ENCODE peak calls at places on chromosomes 6 and 20, in ten cellular contexts. C is naive thymus-derived CD8-positive, alpha-beta T cell; T is fibroblast of pulmonary artery; Q is adrenal gland; K is activated naive CD4-positive, alpha-beta T cell treated with anti-CD3 and anti-CD28 coated beads for 36 hours; D is HuH-7.5; A is retina; F is fibroblast of lung; B is PC-3; H is NCI-H510A treated with DMSO at 0.1 percent for 48 hours. U is an unnamed sample.

GRCh38 chr20:61948586-61949362 is 116.9 kb downstream of the TAF4 start:
- DNase-seq in A (no peak), F (no peak), B (no peak), T (no peak), K (no peak), Q (peak; percentile 0), D (no peak), H (no peak), C (no peak), U (no peak)

GRCh38 chr6:144844596-144844995 is 559.5 kb downstream of the UTRN start:
- DNase-seq in D (no peak), B (no peak), C (no peak), F (no peak), A (no peak), Q (no peak), K (no peak), H (no peak), T (no peak), U (no peak)

GRCh38 chr6:146598785-146599405 is at the start of gene ADGB:
- DNase-seq in C (no peak), Q (peak; percentile 55), K (no peak), T (peak; percentile 59), D (peak; percentile 16), F (peak; percentile 51), B (peak; percentile 68), H (peak; percentile 20), A (peak; percentile 90), U (peak; percentile 57)

GRCh38 chr20:50169329-50169823 is 15.9 kb upstream of the PEDS1 start:
- DNase-seq in D (no peak), F (peak; percentile 82), H (peak; percentile 65), A (peak; percentile 79), C (peak; percentile 67), T (peak; percentile 88), K (peak; percentile 94), Q (peak; percentile 72), B (peak; percentile 99), U (peak; percentile 70)

GRCh38 chr6:37550436-37550835 is 50.7 kb upstream of the CCDC167 start:
- DNase-seq in F (peak; percentile 78), D (no peak), T (peak; percentile 37), B (peak; percentile 54), Q (no peak), A (no peak), C (no peak), H (no peak), K (no peak), U (no peak)

GRCh38 chr6:35810831-35811698 is 5.9 kb downstream of the LHFPL5 start:
- DNase-seq in A (no peak), H (peak; percentile 70), D (no peak), B (peak; percentile 98), F (peak; percentile 34), Q (no peak), K (no peak), C (no peak), T (peak; percentile 70), U (no peak)

GRCh38 chr6:113982055-113982550 is 11.2 kb upstream of the HDAC2 start:
- DNase-seq in Q (no peak), C (no peak), A (no peak), F (no peak), D (no peak), B (no peak), H (no peak), K (no peak), T (no peak), U (no peak)

GRCh38 chr6:117326396-117326795 is 61.0 kb downstream of the VGLL2 start:
- DNase-seq in A (no peak), B (peak; percentile 23), C (no peak), H (no peak), D (no peak), T (no peak), F (no peak), Q (no peak), K (no peak), U (no peak)

GRCh38 chr6:33008944-33009861 is at the start of gene HLA-DOA:
- DNase-seq in F (peak; percentile 8), H (no peak), A (peak; percentile 77), Q (no peak), T (no peak), K (peak; percentile 63), C (peak; percentile 53), B (no peak), D (no peak), U (no peak)

GRCh38 chr6:15970517-15970916 is 158.4 kb upstream of the MYLIP start:
- DNase-seq in B (no peak), A (no peak), K (no peak), C (no peak), T (no peak), D (peak; percentile 3), H (no peak), F (no peak), Q (no peak), U (peak; percentile 17)

GRCh38 chr20:44231713-44232468 is 15.2 kb upstream of the GDAP1L1 start:
- DNase-seq in D (no peak), K (no peak), F (no peak), Q (no peak), B (no peak), H (no peak), T (no peak), A (peak; percentile 36), C (no peak), U (peak; percentile 86)

GRCh38 chr6:42185597-42185996 is 9.2 kb downstream of the GUCA1B start:
- DNase-seq in H (no peak), B (no peak), T (peak; percentile 23), Q (no peak), A (no peak), K (no peak), D (no peak), C (no peak), F (peak; percentile 82), U (no peak)

GRCh38 chr20:23721962-23722361 is 28.8 kb downstream of the CST1 start:
- DNase-seq in Q (no peak), D (no peak), A (no peak), K (no peak), B (no peak), C (no peak), T (no peak), H (no peak), F (no peak), U (no peak)

GRCh38 chr6:29517728-29518440 is 30.1 kb upstream of the MAS1L start:
- DNase-seq in A (no peak), T (no peak), B (no peak), D (no peak), C (no peak), F (no peak), K (no peak), H (no peak), Q (no peak), U (no peak)

GRCh38 chr6:127844529-127844928 is 56.3 kb downstream of the THEMIS start:
- DNase-seq in K (no peak), T (no peak), F (peak; percentile 71), C (no peak), B (no peak), H (no peak), D (no peak), Q (no peak), A (no peak), U (no peak)

GRCh38 chr6:23417133-23417532 is 708.9 kb upstream of the NRSN1 start:
- DNase-seq in C (no peak), F (no peak), D (no peak), B (no peak), H (no peak), A (no peak), Q (no peak), T (no peak), K (no peak), U (no peak)

U was measured in NCI-H146.